ENCODE peak calls at places on chromosomes 6 and 20, in eight cellular contexts. One of them, this sample, is unnamed.

GRCh38 chr6:80605165-80605989 is 498.9 kb downstream of the BCKDHB start:
- DNase-seq in tibial artery: no peak
- DNase-seq in GM23338: peak
- DNase-seq in AG09309: no peak
- DNase-seq in GM23248: peak
- DNase-seq in cardiac fibroblast: peak
- DNase-seq in mesendoderm: peak
- DNase-seq in pancreas: no peak
- DNase-seq in this sample: peak

GRCh38 chr6:75402296-75402695 is 91.3 kb downstream of the FILIP1 start:
- DNase-seq in mesendoderm: no peak
- DNase-seq in GM23338: no peak
- DNase-seq in cardiac fibroblast: peak
- DNase-seq in tibial artery: peak
- DNase-seq in GM23248: peak
- DNase-seq in AG09309: no peak
- DNase-seq in pancreas: no peak
- DNase-seq in this sample: no peak

GRCh38 chr6:29502597-29502996 is 14.8 kb upstream of the MAS1L start:
- DNase-seq in cardiac fibroblast: peak
- DNase-seq in tibial artery: no peak
- DNase-seq in AG09309: no peak
- DNase-seq in pancreas: no peak
- DNase-seq in GM23338: no peak
- DNase-seq in GM23248: peak
- DNase-seq in mesendoderm: no peak
- DNase-seq in this sample: no peak

GRCh38 chr6:44715925-44716324 is 328.4 kb downstream of the CDC5L start:
- DNase-seq in GM23248: no peak
- DNase-seq in AG09309: no peak
- DNase-seq in cardiac fibroblast: no peak
- DNase-seq in mesendoderm: no peak
- DNase-seq in GM23338: no peak
- DNase-seq in pancreas: no peak
- DNase-seq in tibial artery: no peak
- DNase-seq in this sample: no peak

GRCh38 chr6:111739257-111739696 is 133.6 kb upstream of the TRAF3IP2 start:
- DNase-seq in AG09309: no peak
- DNase-seq in tibial artery: no peak
- DNase-seq in pancreas: peak
- DNase-seq in GM23248: no peak
- DNase-seq in cardiac fibroblast: no peak
- DNase-seq in GM23338: no peak
- DNase-seq in mesendoderm: no peak
- DNase-seq in this sample: no peak

GRCh38 chr6:159180001-159180400 is 10.8 kb downstream of the FNDC1 start:
- DNase-seq in tibial artery: no peak
- DNase-seq in GM23248: peak
- DNase-seq in cardiac fibroblast: peak
- DNase-seq in GM23338: no peak
- DNase-seq in AG09309: peak
- DNase-seq in pancreas: no peak
- DNase-seq in mesendoderm: no peak
- DNase-seq in this sample: no peak

GRCh38 chr20:38001173-38001875 is 31.9 kb downstream of the TTI1 start:
- DNase-seq in tibial artery: no peak
- DNase-seq in GM23338: no peak
- DNase-seq in cardiac fibroblast: peak
- DNase-seq in mesendoderm: no peak
- DNase-seq in pancreas: no peak
- DNase-seq in AG09309: peak
- DNase-seq in GM23248: peak
- DNase-seq in this sample: no peak

GRCh38 chr20:60512436-60512835 is 554.2 kb downstream of the CDH26 start:
- DNase-seq in pancreas: no peak
- DNase-seq in cardiac fibroblast: peak
- DNase-seq in GM23338: no peak
- DNase-seq in GM23248: peak
- DNase-seq in tibial artery: no peak
- DNase-seq in mesendoderm: peak
- DNase-seq in AG09309: peak
- DNase-seq in this sample: no peak

GRCh38 chr6:126077810-126078791 is 91.8 kb downstream of the TRMT11 start:
- DNase-seq in pancreas: no peak
- DNase-seq in tibial artery: peak
- DNase-seq in mesendoderm: no peak
- DNase-seq in AG09309: no peak
- DNase-seq in GM23248: peak
- DNase-seq in cardiac fibroblast: no peak
- DNase-seq in GM23338: no peak
- DNase-seq in this sample: no peak

GRCh38 chr20:54477556-54477955 is 2.2 kb downstream of the DOK5 start:
- DNase-seq in mesendoderm: no peak
- DNase-seq in GM23338: no peak
- DNase-seq in pancreas: no peak
- DNase-seq in AG09309: no peak
- DNase-seq in tibial artery: no peak
- DNase-seq in GM23248: peak
- DNase-seq in cardiac fibroblast: peak
- DNase-seq in this sample: no peak

GRCh38 chr6:25637946-25638345 is 14.1 kb upstream of the SCGN start:
- DNase-seq in tibial artery: no peak
- DNase-seq in GM23248: no peak
- DNase-seq in GM23338: peak
- DNase-seq in pancreas: peak
- DNase-seq in mesendoderm: peak
- DNase-seq in AG09309: no peak
- DNase-seq in cardiac fibroblast: no peak
- DNase-seq in this sample: no peak

GRCh38 chr20:61797200-61797599 is 268.5 kb downstream of the TAF4 start:
- DNase-seq in pancreas: no peak
- DNase-seq in mesendoderm: peak
- DNase-seq in GM23248: no peak
- DNase-seq in AG09309: no peak
- DNase-seq in cardiac fibroblast: no peak
- DNase-seq in GM23338: peak
- DNase-seq in tibial artery: no peak
- DNase-seq in this sample: peak

GRCh38 chr20:57749131-57749690 is 39.4 kb upstream of the PMEPA1 start:
- DNase-seq in GM23248: no peak
- DNase-seq in mesendoderm: no peak
- DNase-seq in cardiac fibroblast: no peak
- DNase-seq in tibial artery: peak
- DNase-seq in AG09309: no peak
- DNase-seq in pancreas: no peak
- DNase-seq in GM23338: no peak
- DNase-seq in this sample: no peak
- H3K4me3 ChIP-seq in GM23248: peak
- H3K4me3 ChIP-seq in mesendoderm: no peak
- H3K4me3 ChIP-seq in cardiac fibroblast: peak
- H3K4me3 ChIP-seq in tibial artery: peak
- H3K4me3 ChIP-seq in AG09309: peak
- H3K4me3 ChIP-seq in pancreas: peak
- H3K4me3 ChIP-seq in GM23338: no peak
- H3K4me3 ChIP-seq in this sample: no peak

GRCh38 chr20:57679113-57679512 is 30.7 kb downstream of the PMEPA1 start:
- DNase-seq in GM23338: no peak
- DNase-seq in mesendoderm: no peak
- DNase-seq in tibial artery: no peak
- DNase-seq in cardiac fibroblast: no peak
- DNase-seq in GM23248: no peak
- DNase-seq in pancreas: no peak
- DNase-seq in AG09309: no peak
- DNase-seq in this sample: peak
- H3K4me3 ChIP-seq in GM23338: no peak
- H3K4me3 ChIP-seq in mesendoderm: no peak
- H3K4me3 ChIP-seq in tibial artery: no peak
- H3K4me3 ChIP-seq in cardiac fibroblast: no peak
- H3K4me3 ChIP-seq in GM23248: no peak
- H3K4me3 ChIP-seq in pancreas: no peak
- H3K4me3 ChIP-seq in AG09309: no peak
- H3K4me3 ChIP-seq in this sample: peak

DNA sequence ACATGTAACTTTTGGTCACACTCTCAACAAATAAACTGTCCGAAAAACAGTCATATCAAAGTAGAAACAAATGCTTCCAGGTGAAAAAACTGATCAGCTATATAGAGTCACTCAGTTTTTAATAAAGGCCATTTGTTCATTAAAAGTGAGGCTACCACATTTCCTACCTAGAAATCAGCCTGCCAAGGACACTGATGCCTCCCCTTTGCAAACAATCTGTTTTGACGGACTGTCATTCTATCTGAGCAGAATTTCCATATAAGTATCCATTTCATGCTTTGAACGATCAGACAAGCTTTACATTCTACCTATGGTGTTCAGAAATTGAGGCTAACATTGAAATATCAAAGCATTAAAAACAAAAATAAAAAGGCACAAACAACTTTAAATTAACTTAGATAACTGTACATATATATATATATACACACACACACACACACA is 2.9 kb downstream of the CCN2 start:
- DNase-seq in AG09309: no peak
- DNase-seq in pancreas: no peak
- DNase-seq in cardiac fibroblast: peak
- DNase-seq in GM23248: peak
- DNase-seq in tibial artery: no peak
- DNase-seq in mesendoderm: peak
- DNase-seq in GM23338: no peak
- DNase-seq in this sample: no peak
- H3K4me3 ChIP-seq in AG09309: peak
- H3K4me3 ChIP-seq in pancreas: peak
- H3K4me3 ChIP-seq in cardiac fibroblast: peak
- H3K4me3 ChIP-seq in GM23248: peak
- H3K4me3 ChIP-seq in tibial artery: peak
- H3K4me3 ChIP-seq in mesendoderm: no peak
- H3K4me3 ChIP-seq in GM23338: peak
- H3K4me3 ChIP-seq in this sample: no peak

DNA sequence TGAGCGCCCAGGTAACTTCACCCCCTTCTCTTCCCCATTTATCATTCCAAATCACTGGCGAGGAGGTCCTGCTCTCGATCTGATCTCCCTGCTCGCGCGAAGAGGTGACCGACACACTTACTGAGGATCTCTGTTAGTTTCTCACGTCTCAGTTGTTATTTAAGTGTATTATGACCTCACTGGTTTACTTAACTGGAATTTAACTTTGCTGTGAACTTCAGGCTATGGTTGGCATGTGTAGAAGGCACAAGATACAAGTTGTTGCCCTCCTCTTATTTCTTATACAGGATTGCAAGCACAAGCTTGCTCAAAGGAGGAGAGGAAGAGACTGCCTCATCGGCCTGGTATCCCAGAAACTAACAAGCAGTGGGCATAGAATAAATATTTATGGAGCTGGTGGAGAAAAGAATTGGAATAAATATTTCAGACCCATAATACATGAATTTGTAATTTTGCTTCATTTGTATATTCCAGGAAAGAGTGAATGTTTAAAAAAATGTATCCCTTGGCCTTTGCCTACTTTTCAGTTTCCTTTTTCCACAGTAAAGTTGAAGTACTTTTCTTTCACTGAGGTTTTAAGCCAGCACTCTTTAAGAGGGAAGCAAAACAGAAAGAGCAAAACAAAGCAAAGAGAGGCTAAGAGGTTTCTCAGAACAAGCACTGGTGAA is 1.3 kb downstream of the RNF217 start:
- DNase-seq in cardiac fibroblast: peak
- DNase-seq in AG09309: no peak
- DNase-seq in mesendoderm: peak
- DNase-seq in pancreas: no peak
- DNase-seq in GM23338: peak
- DNase-seq in GM23248: peak
- DNase-seq in tibial artery: no peak
- DNase-seq in this sample: no peak
- H3K4me3 ChIP-seq in cardiac fibroblast: peak
- H3K4me3 ChIP-seq in AG09309: peak
- H3K4me3 ChIP-seq in mesendoderm: peak
- H3K4me3 ChIP-seq in pancreas: peak
- H3K4me3 ChIP-seq in GM23338: peak
- H3K4me3 ChIP-seq in GM23248: peak
- H3K4me3 ChIP-seq in tibial artery: peak
- H3K4me3 ChIP-seq in this sample: no peak

DNA sequence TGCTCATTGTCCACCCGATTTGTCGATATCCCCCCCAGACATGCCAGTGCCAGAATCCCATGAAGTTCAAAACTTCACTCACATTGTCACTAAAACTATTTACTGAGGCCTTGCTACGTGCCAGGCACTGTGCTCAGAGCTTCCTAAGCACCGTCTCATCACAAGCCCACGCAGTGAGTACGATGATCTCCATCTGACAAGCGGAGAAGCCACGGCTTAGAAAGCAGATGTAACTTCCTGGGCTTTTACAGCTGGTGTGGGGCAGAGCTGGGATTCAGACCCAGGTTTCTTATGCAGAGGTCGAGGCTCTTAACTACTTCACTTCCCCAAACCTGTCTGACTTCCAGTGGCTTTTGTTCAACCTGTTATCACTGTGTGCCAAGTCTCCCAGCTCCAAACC is 8.3 kb downstream of the MDGA1 start:
- DNase-seq in tibial artery: no peak
- DNase-seq in mesendoderm: no peak
- DNase-seq in GM23248: peak
- DNase-seq in GM23338: no peak
- DNase-seq in pancreas: no peak
- DNase-seq in AG09309: no peak
- DNase-seq in cardiac fibroblast: no peak
- DNase-seq in this sample: no peak
- H3K4me3 ChIP-seq in tibial artery: no peak
- H3K4me3 ChIP-seq in mesendoderm: no peak
- H3K4me3 ChIP-seq in GM23248: no peak
- H3K4me3 ChIP-seq in GM23338: no peak
- H3K4me3 ChIP-seq in pancreas: no peak
- H3K4me3 ChIP-seq in AG09309: no peak
- H3K4me3 ChIP-seq in cardiac fibroblast: no peak
- H3K4me3 ChIP-seq in this sample: no peak

GRCh38 chr6:148924226-148924989 is 177.6 kb downstream of the UST start:
- DNase-seq in tibial artery: no peak
- DNase-seq in GM23338: peak
- DNase-seq in AG09309: no peak
- DNase-seq in mesendoderm: peak
- DNase-seq in pancreas: no peak
- DNase-seq in GM23248: no peak
- DNase-seq in cardiac fibroblast: no peak
- DNase-seq in this sample: no peak

GRCh38 chr6:148927581-148927980 is 180.8 kb downstream of the UST start:
- DNase-seq in GM23338: no peak
- DNase-seq in AG09309: no peak
- DNase-seq in mesendoderm: no peak
- DNase-seq in GM23248: no peak
- DNase-seq in cardiac fibroblast: no peak
- DNase-seq in pancreas: no peak
- DNase-seq in tibial artery: no peak
- DNase-seq in this sample: no peak

GRCh38 chr6:148928811-148929210 is 182.0 kb downstream of the UST start:
- DNase-seq in tibial artery: no peak
- DNase-seq in GM23248: no peak
- DNase-seq in mesendoderm: no peak
- DNase-seq in pancreas: no peak
- DNase-seq in GM23338: no peak
- DNase-seq in cardiac fibroblast: no peak
- DNase-seq in AG09309: no peak
- DNase-seq in this sample: no peak

GRCh38 chr6:148925701-148926100 is 178.9 kb downstream of the UST start:
- DNase-seq in tibial artery: no peak
- DNase-seq in GM23338: no peak
- DNase-seq in cardiac fibroblast: peak
- DNase-seq in mesendoderm: no peak
- DNase-seq in GM23248: no peak
- DNase-seq in AG09309: no peak
- DNase-seq in pancreas: no peak
- DNase-seq in this sample: no peak

GRCh38 chr6:148926478-148926877 is 179.6 kb downstream of the UST start:
- DNase-seq in AG09309: no peak
- DNase-seq in cardiac fibroblast: peak
- DNase-seq in tibial artery: peak
- DNase-seq in GM23338: no peak
- DNase-seq in pancreas: no peak
- DNase-seq in mesendoderm: no peak
- DNase-seq in GM23248: no peak
- DNase-seq in this sample: no peak
- H3K4me3 ChIP-seq in AG09309: no peak
- H3K4me3 ChIP-seq in cardiac fibroblast: no peak
- H3K4me3 ChIP-seq in tibial artery: no peak
- H3K4me3 ChIP-seq in GM23338: no peak
- H3K4me3 ChIP-seq in pancreas: no peak
- H3K4me3 ChIP-seq in mesendoderm: no peak
- H3K4me3 ChIP-seq in GM23248: no peak
- H3K4me3 ChIP-seq in this sample: no peak

This sample was measured in Jurkat, Clone E6-1.